ENCODE peak calls at places on chromosomes 5 and 9, in four cellular contexts. One of them, this sample, is unnamed.

GRCh38 chr9:128098936-128099931 is 28.3 kb downstream of the PTGES2 start:
- DNase-seq in lower lobe of right lung: no peak
- DNase-seq in sigmoid colon: no peak
- DNase-seq in B cell: no peak
- DNase-seq in this sample: no peak

GRCh38 chr5:64229163-64229774 is 63.6 kb downstream of the RNF180 start:
- DNase-seq in lower lobe of right lung: no peak
- DNase-seq in sigmoid colon: no peak
- DNase-seq in B cell: no peak
- DNase-seq in this sample: no peak

GRCh38 chr5:125415126-125415525 is 668.7 kb upstream of the ZNF608 start:
- DNase-seq in lower lobe of right lung: no peak
- DNase-seq in sigmoid colon: peak; percentile 48
- DNase-seq in B cell: no peak
- DNase-seq in this sample: no peak

GRCh38 chr5:77155179-77155839 is 55.2 kb upstream of the PDE8B start:
- DNase-seq in lower lobe of right lung: no peak
- DNase-seq in sigmoid colon: no peak
- DNase-seq in B cell: no peak
- DNase-seq in this sample: no peak

GRCh38 chr5:123512631-123513461 is 869 bp downstream of the CSNK1G3 start:
- DNase-seq in lower lobe of right lung: peak; percentile 57
- DNase-seq in sigmoid colon: peak; percentile 71
- DNase-seq in B cell: peak; percentile 62
- DNase-seq in this sample: peak; percentile 91

GRCh38 chr5:77168187-77168883 is 42.1 kb upstream of the PDE8B start:
- DNase-seq in lower lobe of right lung: peak; percentile 52
- DNase-seq in sigmoid colon: peak; percentile 91
- DNase-seq in B cell: no peak
- DNase-seq in this sample: no peak

GRCh38 chr5:149256451-149256850 is 15.2 kb upstream of the AFAP1L1 start:
- DNase-seq in lower lobe of right lung: no peak
- DNase-seq in sigmoid colon: no peak
- DNase-seq in B cell: no peak
- DNase-seq in this sample: no peak

GRCh38 chr9:136007906-136008692 is 46.9 kb upstream of the UBAC1 start:
- DNase-seq in lower lobe of right lung: no peak
- DNase-seq in sigmoid colon: no peak
- DNase-seq in B cell: no peak
- DNase-seq in this sample: no peak

GRCh38 chr9:86405926-86406325 is 51.7 kb upstream of the TUT7 start:
- DNase-seq in lower lobe of right lung: no peak
- DNase-seq in sigmoid colon: no peak
- DNase-seq in B cell: no peak
- DNase-seq in this sample: no peak

GRCh38 chr5:137442660-137443059 is 56.5 kb downstream of the SPOCK1 start:
- DNase-seq in lower lobe of right lung: no peak
- DNase-seq in sigmoid colon: no peak
- DNase-seq in B cell: no peak
- DNase-seq in this sample: no peak

GRCh38 chr5:66337827-66338226 is 193.7 kb downstream of the SREK1 start:
- DNase-seq in lower lobe of right lung: no peak
- DNase-seq in sigmoid colon: no peak
- DNase-seq in B cell: no peak
- DNase-seq in this sample: no peak

GRCh38 chr5:97004423-97005060 is 68.7 kb downstream of the LNPEP start:
- DNase-seq in lower lobe of right lung: no peak
- DNase-seq in sigmoid colon: no peak
- DNase-seq in B cell: no peak
- DNase-seq in this sample: no peak

GRCh38 chr5:31783762-31784161 is 144.8 kb downstream of the PDZD2 start:
- DNase-seq in lower lobe of right lung: no peak
- DNase-seq in sigmoid colon: no peak
- DNase-seq in B cell: no peak
- DNase-seq in this sample: no peak

GRCh38 chr9:125525846-125526619 is 181.0 kb downstream of the MAPKAP1 start:
- DNase-seq in lower lobe of right lung: no peak
- DNase-seq in sigmoid colon: no peak
- DNase-seq in B cell: no peak
- DNase-seq in this sample: no peak

GRCh38 chr5:180467028-180467427 is 27.2 kb upstream of the CNOT6 start:
- DNase-seq in lower lobe of right lung: peak; percentile 89
- DNase-seq in sigmoid colon: no peak
- DNase-seq in B cell: no peak
- DNase-seq in this sample: peak; percentile 75

GRCh38 chr5:8005416-8005815 is 136.5 kb downstream of the MTRR start:
- DNase-seq in lower lobe of right lung: no peak
- DNase-seq in sigmoid colon: no peak
- DNase-seq in B cell: no peak
- DNase-seq in this sample: no peak

GRCh38 chr9:110015759-110016158 is 192.2 kb downstream of the C9orf152 start:
- DNase-seq in lower lobe of right lung: no peak
- DNase-seq in sigmoid colon: no peak
- DNase-seq in B cell: no peak
- DNase-seq in this sample: no peak

GRCh38 chr5:40736103-40736875 is 19.5 kb downstream of the TTC33 start:
- DNase-seq in lower lobe of right lung: no peak
- DNase-seq in sigmoid colon: no peak
- DNase-seq in B cell: no peak
- DNase-seq in this sample: no peak

GRCh38 chr9:131865446-131866195 is 125.7 kb upstream of the RAPGEF1 start:
- DNase-seq in lower lobe of right lung: no peak
- DNase-seq in sigmoid colon: no peak
- DNase-seq in B cell: no peak
- DNase-seq in this sample: peak; percentile 28

GRCh38 chr9:20524776-20525175 is 97.5 kb downstream of the MLLT3 start:
- DNase-seq in lower lobe of right lung: no peak
- DNase-seq in sigmoid colon: no peak
- DNase-seq in B cell: no peak
- DNase-seq in this sample: no peak

GRCh38 chr9:18438951-18439350 is 35.0 kb upstream of the ADAMTSL1 start:
- DNase-seq in lower lobe of right lung: no peak
- DNase-seq in sigmoid colon: no peak
- DNase-seq in B cell: no peak
- DNase-seq in this sample: no peak

GRCh38 chr5:61263561-61264272 is 68.3 kb upstream of the ZSWIM6 start:
- DNase-seq in lower lobe of right lung: no peak
- DNase-seq in sigmoid colon: no peak
- DNase-seq in B cell: no peak
- DNase-seq in this sample: no peak

GRCh38 chr5:143693691-143694252 is 118.2 kb upstream of the HMHB1 start:
- DNase-seq in lower lobe of right lung: no peak
- DNase-seq in sigmoid colon: no peak
- DNase-seq in B cell: no peak
- DNase-seq in this sample: no peak

GRCh38 chr5:169171495-169171894 is 129.4 kb downstream of the SLIT3 start:
- DNase-seq in lower lobe of right lung: no peak
- DNase-seq in sigmoid colon: no peak
- DNase-seq in B cell: no peak
- DNase-seq in this sample: no peak

GRCh38 chr5:157371655-157372471 is 88.2 kb upstream of the NIPAL4 start:
- DNase-seq in lower lobe of right lung: no peak
- DNase-seq in sigmoid colon: no peak
- DNase-seq in B cell: no peak
- DNase-seq in this sample: no peak

GRCh38 chr5:170312666-170313065 is 15.1 kb upstream of the LCP2 start:
- DNase-seq in lower lobe of right lung: no peak
- DNase-seq in sigmoid colon: no peak
- DNase-seq in B cell: no peak
- DNase-seq in this sample: no peak

GRCh38 chr5:116242363-116242762 is 157.5 kb downstream of the COMMD10 start:
- DNase-seq in lower lobe of right lung: no peak
- DNase-seq in sigmoid colon: no peak
- DNase-seq in B cell: no peak
- DNase-seq in this sample: no peak

GRCh38 chr5:54959673-54960418 is 25.5 kb downstream of the ESM1 start:
- DNase-seq in lower lobe of right lung: no peak
- DNase-seq in sigmoid colon: no peak
- DNase-seq in B cell: no peak
- DNase-seq in this sample: no peak

GRCh38 chr5:91469517-91470165 is 86.5 kb upstream of the ARRDC3 start:
- DNase-seq in lower lobe of right lung: no peak
- DNase-seq in sigmoid colon: no peak
- DNase-seq in B cell: no peak
- DNase-seq in this sample: no peak

GRCh38 chr9:111588846-111589245 is 10.6 kb downstream of the PTGR1 start:
- DNase-seq in lower lobe of right lung: no peak
- DNase-seq in sigmoid colon: no peak
- DNase-seq in B cell: no peak
- DNase-seq in this sample: no peak

GRCh38 chr9:104869801-104870200 is 58.2 kb downstream of the ABCA1 start:
- DNase-seq in lower lobe of right lung: no peak
- DNase-seq in sigmoid colon: no peak
- DNase-seq in B cell: no peak
- DNase-seq in this sample: no peak

GRCh38 chr9:107810493-107810931 is 320.9 kb upstream of the KLF4 start:
- DNase-seq in lower lobe of right lung: peak; percentile 55
- DNase-seq in sigmoid colon: no peak
- DNase-seq in B cell: no peak
- DNase-seq in this sample: no peak

GRCh38 chr5:128546658-128547281 is 8.7 kb upstream of the FBN2 start:
- DNase-seq in lower lobe of right lung: no peak
- DNase-seq in sigmoid colon: no peak
- DNase-seq in B cell: no peak
- DNase-seq in this sample: no peak

GRCh38 chr9:34098307-34098706 is 28.2 kb downstream of the DCAF12 start:
- DNase-seq in lower lobe of right lung: no peak
- DNase-seq in sigmoid colon: no peak
- DNase-seq in B cell: peak; percentile 49
- DNase-seq in this sample: no peak

GRCh38 chr9:969310-969692 is 7.2 kb upstream of the DMRT3 start:
- DNase-seq in lower lobe of right lung: no peak
- DNase-seq in sigmoid colon: no peak
- DNase-seq in B cell: no peak
- DNase-seq in this sample: no peak

GRCh38 chr9:971901-972511 is 4.4 kb upstream of the DMRT3 start:
- DNase-seq in lower lobe of right lung: no peak
- DNase-seq in sigmoid colon: no peak
- DNase-seq in B cell: no peak
- DNase-seq in this sample: no peak

GRCh38 chr9:970310-971002 is 6.0 kb upstream of the DMRT3 start:
- DNase-seq in lower lobe of right lung: no peak
- DNase-seq in sigmoid colon: no peak
- DNase-seq in B cell: no peak
- DNase-seq in this sample: no peak

GRCh38 chr9:967851-968641 is 8.4 kb upstream of the DMRT3 start:
- DNase-seq in lower lobe of right lung: no peak
- DNase-seq in sigmoid colon: no peak
- DNase-seq in B cell: no peak
- DNase-seq in this sample: no peak

DNA sequence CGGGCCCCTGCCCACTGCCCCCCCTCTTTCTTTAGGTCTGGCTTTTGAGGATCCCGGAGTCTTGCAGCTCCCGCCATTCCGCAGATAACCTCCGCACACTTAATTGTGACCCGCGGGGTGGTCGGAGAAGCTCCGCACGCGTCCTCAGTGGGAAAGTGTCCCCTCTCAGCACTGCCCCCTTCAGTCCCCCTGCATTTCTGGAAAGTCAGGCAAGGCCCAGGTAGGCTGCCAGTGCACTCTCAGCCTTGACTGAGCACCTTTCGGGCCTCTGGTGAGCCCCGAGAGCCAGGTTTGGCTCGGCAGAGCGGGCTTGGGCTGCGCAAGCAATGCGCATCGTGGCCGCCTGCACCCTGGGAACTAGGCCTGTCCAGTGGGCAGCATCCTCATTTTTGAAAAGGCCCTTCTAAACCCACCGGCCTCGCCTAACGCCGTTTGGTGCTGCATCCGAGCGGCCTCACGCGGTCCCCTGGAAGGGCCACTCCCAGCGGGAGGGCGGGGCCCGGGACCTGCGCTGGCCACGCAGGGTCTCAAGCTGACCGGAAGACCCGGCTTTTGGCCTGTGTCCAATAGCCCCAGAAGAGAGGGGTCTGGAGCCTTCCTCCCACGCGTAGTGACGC is 6.7 kb upstream of the DMRT3 start:
- DNase-seq in lower lobe of right lung: no peak
- DNase-seq in sigmoid colon: no peak
- DNase-seq in B cell: no peak
- DNase-seq in this sample: no peak
- TF ChIP-seq CTCF in lower lobe of right lung: no peak
- TF ChIP-seq CTCF in sigmoid colon: no peak
- TF ChIP-seq CTCF in B cell: no peak
- TF ChIP-seq CTCF in this sample: no peak

DNA sequence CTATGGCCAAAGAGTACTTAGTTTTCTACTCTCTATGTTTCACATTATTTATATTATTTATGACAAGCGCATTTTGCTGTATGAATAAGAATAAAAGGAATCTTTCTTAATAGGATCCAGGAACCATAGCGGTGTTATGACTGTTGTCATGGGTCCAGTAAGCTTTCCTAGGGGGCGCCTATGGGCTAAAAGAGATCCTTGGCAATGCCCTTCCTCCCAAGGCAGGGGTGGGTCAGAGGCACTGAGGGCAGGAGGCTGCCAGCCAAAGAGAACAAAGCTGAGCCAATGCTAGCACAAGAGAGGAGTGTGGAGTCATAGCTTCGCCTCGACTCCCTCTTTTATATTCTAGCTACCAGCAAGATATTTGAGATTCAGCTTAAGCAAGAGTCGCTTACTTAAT is 98.4 kb upstream of the GNAQ start:
- DNase-seq in lower lobe of right lung: peak; percentile 57
- DNase-seq in sigmoid colon: no peak
- DNase-seq in B cell: no peak
- DNase-seq in this sample: no peak
- TF ChIP-seq CTCF in lower lobe of right lung: no peak
- TF ChIP-seq CTCF in sigmoid colon: no peak
- TF ChIP-seq CTCF in B cell: no peak
- TF ChIP-seq CTCF in this sample: peak; percentile 50

DNA sequence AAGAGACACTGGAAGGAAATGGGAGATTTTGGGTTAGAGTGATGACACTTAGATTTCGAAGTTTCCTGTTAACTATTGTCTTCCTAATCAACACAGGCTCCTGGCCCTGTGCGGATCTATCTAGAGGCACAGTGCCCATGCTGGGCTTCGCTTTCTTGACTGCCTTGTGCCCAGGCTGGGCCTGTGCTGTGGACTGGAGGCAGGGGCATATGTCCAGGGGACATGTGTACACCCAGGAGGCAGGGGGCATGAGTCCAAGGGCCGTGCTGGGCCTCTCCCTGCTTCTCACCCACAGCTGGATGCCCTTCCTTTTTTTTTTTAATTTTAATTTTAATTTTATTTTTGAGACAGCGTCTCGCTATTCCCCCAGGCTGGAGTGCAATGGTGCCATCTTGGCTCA is 37.6 kb downstream of the EHMT1 start:
- DNase-seq in lower lobe of right lung: peak; percentile 14
- DNase-seq in sigmoid colon: peak; percentile 32
- DNase-seq in B cell: no peak
- DNase-seq in this sample: peak; percentile 57
- TF ChIP-seq CTCF in lower lobe of right lung: no peak
- TF ChIP-seq CTCF in sigmoid colon: no peak
- TF ChIP-seq CTCF in B cell: no peak
- TF ChIP-seq CTCF in this sample: no peak

GRCh38 chr9:119227422-119227821 is 141.8 kb downstream of the BRINP1 start:
- DNase-seq in lower lobe of right lung: no peak
- DNase-seq in sigmoid colon: no peak
- DNase-seq in B cell: no peak
- DNase-seq in this sample: no peak
- TF ChIP-seq CTCF in lower lobe of right lung: no peak
- TF ChIP-seq CTCF in sigmoid colon: no peak
- TF ChIP-seq CTCF in B cell: no peak
- TF ChIP-seq CTCF in this sample: no peak